ENCODE peak calls at places on chromosome 12, in four cellular contexts. T, H, B and A are unnamed samples. For H3K79me1, the result is how much of the 10 kb centered on the place peaks cover.

GRCh38 chr12:52193991-52194390 is 2.2 kb upstream of the KRT80 start:
- DNase-seq in B (peak), H (no peak), T (no peak), A (no peak)

GRCh38 chr12:23895792-23896218 is 53.7 kb downstream of the SOX5 start:
- DNase-seq in H (peak), T (no peak), B (no peak), A (peak)

GRCh38 chr12:80230068-80230467 is 130.7 kb downstream of the OTOGL start:
- DNase-seq in H (peak), B (no peak), T (no peak), A (peak)

GRCh38 chr12:108594-108993 is 42.0 kb downstream of the IQSEC3 start:
- DNase-seq in B (no peak), H (no peak), T (no peak), A (no peak)

GRCh38 chr12:130017571-130018449 is 114.0 kb upstream of the TMEM132D start:
- DNase-seq in B (no peak), H (no peak), T (no peak), A (no peak)

GRCh38 chr12:94650143-94651056 is at the start of gene TMCC3:
- DNase-seq in B (peak), T (no peak), H (peak), A (peak)

GRCh38 chr12:16531623-16532022 is 74.3 kb downstream of the LMO3 start:
- DNase-seq in B (no peak), T (no peak), H (no peak), A (peak)

GRCh38 chr12:79841878-79842265 is 93.0 kb downstream of the PPP1R12A start:
- DNase-seq in H (no peak), T (no peak), B (no peak), A (no peak)

GRCh38 chr12:124289634-124290600 is 5.0 kb upstream of the RFLNA start:
- DNase-seq in B (peak), T (peak), H (no peak), A (no peak)

GRCh38 chr12:55847033-55847432 is 4.3 kb upstream of the MMP19 start:
- DNase-seq in T (peak), B (peak), H (no peak), A (no peak)

GRCh38 chr12:31231611-31232360 is 94.2 kb downstream of the SINHCAF start:
- DNase-seq in B (no peak), H (no peak), T (no peak), A (no peak)

GRCh38 chr12:95418142-95418541 is 55.8 kb upstream of the METAP2 start:
- DNase-seq in H (no peak), B (no peak), T (no peak), A (no peak)

GRCh38 chr12:68842784-68843567 is 35.0 kb downstream of the MDM2 start:
- DNase-seq in B (no peak), T (no peak), H (no peak), A (no peak)

GRCh38 chr12:76495556-76495955 is 64.0 kb downstream of the OSBPL8 start:
- DNase-seq in B (no peak), T (no peak), H (no peak), A (no peak)

GRCh38 chr12:44441155-44441554 is 435.0 kb downstream of the NELL2 start:
- DNase-seq in T (no peak), H (no peak), B (no peak), A (no peak)

GRCh38 chr12:93622485-93622884 is 50.0 kb downstream of the SOCS2 start:
- DNase-seq in T (peak), B (no peak), H (no peak), A (no peak)

GRCh38 chr12:42039146-42039545 is 105.5 kb downstream of the GXYLT1 start:
- DNase-seq in H (no peak), B (no peak), T (peak), A (no peak)

GRCh38 chr12:94638521-94638920 is 11.8 kb downstream of the TMCC3 start:
- DNase-seq in B (no peak), H (no peak), T (no peak), A (no peak)

GRCh38 chr12:1044697-1045096 is 53.7 kb downstream of the ERC1 start:
- DNase-seq in H (no peak), T (peak), B (peak), A (no peak)

GRCh38 chr12:52295663-52296062 is 4.3 kb upstream of the KRT81 start:
- DNase-seq in H (peak), B (no peak), T (no peak), A (no peak)

GRCh38 chr12:65602579-65603295 is 221.5 kb upstream of the HMGA2 start:
- DNase-seq in T (peak), H (peak), B (peak), A (peak)

GRCh38 chr12:124921200-124922008 is 7.0 kb upstream of the UBC start:
- DNase-seq in B (peak), T (peak), H (peak), A (no peak)

DNA sequence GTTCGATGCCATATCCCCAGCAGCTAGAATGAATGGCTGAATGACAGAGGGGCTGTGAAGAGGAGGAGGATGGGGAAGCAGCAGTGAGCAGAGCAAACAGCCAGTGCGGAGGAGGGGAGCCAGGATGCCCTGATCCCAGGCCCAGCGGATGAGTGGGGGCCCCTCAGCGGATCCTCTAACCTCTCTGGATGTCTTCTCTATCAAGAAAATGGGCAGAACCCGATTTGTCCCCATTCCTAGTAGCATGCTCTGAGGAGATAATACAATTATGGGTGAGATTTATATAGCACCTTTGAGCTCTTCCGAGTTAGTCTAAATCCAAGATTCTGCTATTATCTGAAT is 30.0 kb upstream of the RPLP0 start:
- DNase-seq in H (no peak), B (no peak), T (no peak), A (no peak)
- H3K79me1 ChIP-seq in H (under half), B (under half), T (under half), A (under half)

GRCh38 chr12:39988574-39988973 is 117.3 kb downstream of the SLC2A13 start:
- DNase-seq in B (no peak), H (no peak), T (no peak), A (no peak)

GRCh38 chr12:39990122-39991101 is 115.5 kb downstream of the SLC2A13 start:
- DNase-seq in H (peak), B (peak), T (peak), A (no peak)

DNA sequence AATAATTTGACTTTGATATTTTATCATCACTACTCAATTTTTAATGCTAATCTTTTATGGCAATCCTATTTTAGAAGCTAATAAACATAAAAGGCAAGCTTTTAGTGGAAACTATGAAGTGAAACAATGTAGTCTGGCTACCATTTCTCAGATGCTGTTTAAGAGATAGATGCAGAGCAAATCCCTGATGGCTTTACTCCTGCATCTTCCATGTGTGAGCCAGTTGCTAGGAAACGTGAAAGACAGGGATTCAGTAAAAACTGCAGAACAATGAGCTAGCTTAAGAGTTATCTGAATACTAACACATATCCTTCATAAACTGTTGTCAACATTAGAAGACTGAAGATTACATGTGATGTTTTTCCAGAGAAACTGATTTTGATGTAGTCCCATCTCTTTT is 112.6 kb downstream of the SLC2A13 start:
- DNase-seq in B (no peak), H (no peak), T (no peak), A (no peak)
- H2BK5ac ChIP-seq in B (no peak), H (no peak), T (no peak), A (no peak)

GRCh38 chr12:114672817-114673168 is 11.2 kb downstream of the TBX3 start:
- DNase-seq in T (no peak), H (no peak), B (no peak), A (no peak)
- H3K79me1 ChIP-seq in T (under half), H (under half), B (under half), A (under half)

GRCh38 chr12:120851444-120851843 is 52.7 kb downstream of the SPPL3 start:
- DNase-seq in B (no peak), T (no peak), H (no peak), A (no peak)
- H2BK5ac ChIP-seq in B (no peak), T (no peak), H (no peak), A (no peak)

GRCh38 chr12:114684098-114684869 is at the start of gene TBX3:
- DNase-seq in T (peak), B (peak), H (peak), A (peak)
- H3K79me1 ChIP-seq in T (under half), B (under half), H (under half), A (under half)

DNA sequence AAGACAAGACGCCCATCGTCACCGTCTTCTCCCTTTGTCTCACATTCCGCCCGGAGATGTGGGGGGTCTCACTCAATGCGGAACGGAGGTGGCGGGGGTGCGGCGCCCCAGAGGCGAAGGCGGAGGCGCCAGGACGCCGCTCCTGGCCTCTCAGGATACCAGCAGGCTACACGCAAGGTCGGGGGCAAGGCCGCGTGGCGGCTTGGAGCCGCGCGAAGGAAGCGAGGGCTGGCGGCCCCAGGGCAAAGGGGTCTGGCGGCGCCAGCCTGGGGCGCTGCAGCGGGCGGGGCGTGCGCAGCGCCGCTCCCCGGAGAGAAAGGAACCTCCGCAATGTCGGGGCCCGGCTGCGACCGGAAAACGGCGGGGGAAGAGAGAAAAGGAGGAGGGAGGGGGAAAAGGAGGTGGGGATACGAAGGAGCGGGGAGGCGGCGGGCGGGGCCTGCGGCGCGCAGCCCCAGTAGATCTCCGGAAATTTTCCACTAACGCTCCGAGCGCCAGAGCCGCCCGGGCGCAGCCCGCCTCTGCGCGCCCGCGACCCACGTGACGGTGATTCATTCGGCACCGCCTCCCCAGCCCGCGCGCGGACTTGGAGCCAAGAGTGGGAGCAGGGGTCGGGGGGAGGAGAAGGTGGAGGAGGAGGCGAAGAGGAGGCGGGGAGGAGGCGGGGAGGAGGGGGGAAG is 10.5 kb upstream of the SLC38A2 start:
- DNase-seq in H (peak), T (peak), B (peak), A (peak)
- H2BK5ac ChIP-seq in H (peak), T (peak), B (peak), A (no peak)

DNA sequence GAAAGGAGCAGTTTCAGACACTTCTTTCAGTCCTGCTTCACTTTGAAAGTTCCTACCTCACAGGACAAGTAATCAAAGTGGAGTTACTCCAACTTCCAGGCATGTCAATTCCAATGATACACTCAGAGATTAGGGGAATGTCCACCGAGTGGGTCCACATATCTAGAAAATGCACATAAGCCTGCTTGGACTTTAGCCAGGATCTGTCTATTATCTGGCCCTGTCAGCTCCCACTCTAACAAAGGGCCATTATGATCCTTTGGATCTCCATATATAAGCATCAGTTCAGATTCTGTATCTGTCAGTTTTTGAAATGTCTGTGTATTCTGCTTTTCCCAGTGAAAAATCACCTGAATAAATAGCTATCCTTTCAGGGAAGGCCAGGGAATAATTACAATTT is 112.9 kb upstream of the ATXN7L3B start:
- DNase-seq in T (no peak), H (no peak), B (no peak), A (no peak)
- H3K79me1 ChIP-seq in T (under half), H (under half), B (under half), A (under half)

GRCh38 chr12:62787023-62787422 is 147.9 kb downstream of the PPM1H start:
- DNase-seq in H (no peak), B (no peak), T (no peak), A (no peak)

GRCh38 chr12:62792526-62792925 is 142.4 kb downstream of the PPM1H start:
- DNase-seq in H (no peak), T (no peak), B (no peak), A (no peak)

GRCh38 chr12:62793256-62794217 is 141.4 kb downstream of the PPM1H start:
- DNase-seq in T (peak), H (peak), B (peak), A (peak)

GRCh38 chr12:62787606-62788005 is 147.3 kb downstream of the PPM1H start:
- DNase-seq in T (no peak), B (no peak), H (no peak), A (no peak)

DNA sequence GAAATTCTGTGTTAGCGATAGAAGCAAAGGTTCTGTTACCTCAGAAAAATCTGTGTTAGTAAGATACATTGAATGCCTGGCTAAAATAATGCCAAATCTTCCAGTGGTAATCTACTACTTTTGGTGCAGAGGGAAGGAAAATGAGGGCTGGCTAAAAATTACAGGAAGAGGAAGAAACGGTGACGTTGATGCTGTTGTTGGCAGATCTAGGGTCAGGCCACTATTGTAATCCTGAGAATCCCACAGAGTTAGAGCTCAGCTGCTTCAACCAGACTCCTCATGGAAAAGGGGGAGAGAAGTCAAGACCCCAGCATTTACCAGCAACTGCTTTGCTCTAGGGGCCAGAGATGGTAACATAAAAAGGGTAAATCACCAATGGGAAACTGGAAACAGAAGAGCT is 145.1 kb downstream of the PPM1H start:
- DNase-seq in T (no peak), H (no peak), B (no peak), A (no peak)
- H2BK5ac ChIP-seq in T (no peak), H (no peak), B (no peak), A (no peak)

GRCh38 chr12:6180300-6181051 is 19.7 kb upstream of the CD9 start:
- DNase-seq in T (peak), H (peak), B (peak), A (no peak)
- H3K79me1 ChIP-seq in T (under half), H (under half), B (under half), A (under half)

DNA sequence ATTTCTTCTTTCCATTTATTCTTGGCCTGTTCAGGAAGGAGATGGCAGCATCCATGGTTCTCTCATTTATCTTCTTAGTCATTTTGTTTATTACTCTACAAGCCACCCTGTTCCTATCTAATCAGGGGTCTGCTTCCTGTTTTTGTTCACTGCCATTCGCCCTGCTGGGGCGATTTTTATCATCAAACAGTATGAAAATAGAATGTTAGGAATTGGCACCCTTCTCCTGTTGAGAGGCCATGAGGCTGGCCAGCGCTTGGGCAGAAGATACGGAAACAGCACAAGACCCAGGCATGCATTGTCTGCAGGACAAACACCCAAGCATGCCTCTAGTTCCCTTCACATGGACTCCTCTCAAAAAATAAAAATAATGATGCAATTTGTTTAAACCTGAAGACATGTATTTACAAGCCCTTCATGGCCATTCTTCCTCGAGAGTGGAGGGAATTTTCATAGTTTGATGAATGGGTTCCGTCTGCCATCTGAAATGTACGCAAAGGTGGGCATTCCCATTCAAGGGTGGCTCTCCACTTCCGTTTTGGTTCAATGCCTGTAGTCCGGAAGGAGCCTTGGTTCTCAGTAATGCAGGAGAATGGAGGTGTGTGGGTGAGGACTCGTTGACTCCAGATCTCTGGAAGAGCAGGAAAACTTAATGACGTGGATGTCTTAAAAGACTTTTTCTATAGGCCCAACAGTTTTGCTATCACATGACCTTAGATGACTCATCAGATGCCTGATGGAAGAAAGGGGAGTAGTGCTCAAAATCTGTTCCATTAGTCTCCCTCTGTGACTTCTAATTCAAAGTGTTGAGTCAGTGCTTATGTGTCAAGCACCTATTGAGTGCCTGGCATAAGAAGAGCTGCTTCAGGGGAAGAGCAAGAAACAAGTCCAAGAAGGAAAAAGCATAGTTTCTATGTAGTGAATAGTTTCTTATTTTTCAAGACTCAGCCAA is 252.4 kb upstream of the TBX3 start:
- DNase-seq in B (peak), T (peak), H (no peak), A (no peak)
- H2BK5ac ChIP-seq in B (no peak), T (peak), H (no peak), A (no peak)